ENCODE peak calls at places on chromosomes 13 and 19, in five cellular contexts. E, N, D, P and W are unnamed samples.

GRCh38 chr19:51690359-51691121 is 2.6 kb upstream of the SPACA6 start:
- DNase-seq in E (peak), N (peak), D (no peak), P (peak), W (no peak)

GRCh38 chr19:41353466-41354342 is at the start of gene TGFB1:
- DNase-seq in E (peak), N (peak), D (peak), P (peak), W (peak)

GRCh38 chr13:111853766-111854165 is 213.2 kb upstream of the SOX1 start:
- DNase-seq in E (no peak), N (no peak), D (no peak), P (no peak), W (no peak)

GRCh38 chr13:31797154-31797775 is 57.9 kb downstream of the RXFP2 start:
- DNase-seq in E (no peak), N (no peak), D (peak), P (no peak), W (no peak)

GRCh38 chr13:24187185-24187584 is 26.7 kb downstream of the SPATA13 start:
- DNase-seq in E (no peak), N (no peak), D (no peak), P (no peak), W (no peak)

GRCh38 chr19:39339636-39340035 is 2.6 kb upstream of the SAMD4B start:
- DNase-seq in E (no peak), N (no peak), D (no peak), P (no peak), W (no peak)

GRCh38 chr19:47274891-47275865 is 493 bp downstream of the INAFM1 start:
- DNase-seq in E (peak), N (no peak), D (peak), P (no peak), W (no peak)

GRCh38 chr13:106587787-106588186 is 19.9 kb upstream of the ARGLU1 start:
- DNase-seq in E (no peak), N (no peak), D (peak), P (no peak), W (no peak)

GRCh38 chr13:80858131-80858530 is 517.2 kb upstream of the SPRY2 start:
- DNase-seq in E (no peak), N (no peak), D (no peak), P (no peak), W (no peak)

GRCh38 chr13:100987993-100988392 is 313.4 kb upstream of the TMTC4 start:
- DNase-seq in E (no peak), N (no peak), D (peak), P (no peak), W (no peak)

GRCh38 chr19:3683866-3684816 is 16.1 kb downstream of the PIP5K1C start:
- DNase-seq in E (no peak), N (no peak), D (no peak), P (no peak), W (peak)

GRCh38 chr13:102915393-102915792 is 69.6 kb downstream of the ERCC5 start:
- DNase-seq in E (no peak), N (no peak), D (no peak), P (no peak), W (no peak)

GRCh38 chr13:41154042-41154441 is 21.4 kb upstream of the KBTBD6 start:
- DNase-seq in E (no peak), N (no peak), D (no peak), P (no peak), W (no peak)

GRCh38 chr19:50718255-50719118 is 1.1 kb downstream of the SHANK1 start:
- DNase-seq in E (no peak), N (no peak), D (no peak), P (no peak), W (no peak)

GRCh38 chr13:69198706-69199105 is 908.9 kb upstream of the ATXN8OS start:
- DNase-seq in E (no peak), N (no peak), D (no peak), P (no peak), W (no peak)

GRCh38 chr19:10230155-10230903 is 802 bp downstream of the S1PR2 start:
- DNase-seq in E (peak), N (no peak), D (peak), P (peak), W (peak)

GRCh38 chr19:38452430-38453366 is 19.2 kb downstream of the RYR1 start:
- DNase-seq in E (no peak), N (no peak), D (peak), P (no peak), W (peak)

GRCh38 chr19:57888494-57889231 is at the start of gene ZNF814:
- DNase-seq in E (peak), N (no peak), D (peak), P (peak), W (peak)

GRCh38 chr13:35720690-35721554 is 244.4 kb upstream of the MAB21L1 start:
- DNase-seq in E (peak), N (no peak), D (peak), P (peak), W (no peak)

GRCh38 chr19:18470153-18470552 is 32.2 kb upstream of the ISYNA1 start:
- DNase-seq in E (peak), N (no peak), D (peak), P (no peak), W (no peak)

GRCh38 chr19:39795001-39795400 is 16.3 kb downstream of the LEUTX start:
- DNase-seq in E (no peak), N (no peak), D (no peak), P (no peak), W (peak)